ENCODE peak calls at places on chromosomes 11 and 22, in four cellular contexts. K is heart left ventricle, U is mucosa of descending colon, T is GM23248. R is an unnamed sample.

GRCh38 chr22:27913162-27913741 is 5.8 kb downstream of the PITPNB start:
- DNase-seq in K (no peak), U (no peak), T (no peak), R (no peak)

GRCh38 chr22:28316014-28316413 is 363.6 kb downstream of the TTC28 start:
- DNase-seq in U (no peak), K (no peak), T (no peak), R (no peak)

GRCh38 chr11:62646825-62647608 is 604 bp upstream of the GANAB start:
- DNase-seq in U (no peak), T (no peak), K (no peak), R (no peak)

GRCh38 chr11:106988151-106988806 is 30.0 kb downstream of the GUCY1A2 start:
- DNase-seq in U (no peak), T (peak; percentile 89), K (peak; percentile 19), R (no peak)

GRCh38 chr22:23718371-23719165 is 27.8 kb downstream of the RGL4 start:
- DNase-seq in K (no peak), T (no peak), U (no peak), R (no peak)

GRCh38 chr11:113014262-113014661 is 53.0 kb downstream of the NCAM1 start:
- DNase-seq in K (no peak), U (no peak), T (peak; percentile 4), R (no peak)

GRCh38 chr11:120064341-120064740 is 73.6 kb downstream of the TRIM29 start:
- DNase-seq in T (no peak), U (no peak), K (no peak), R (no peak)

GRCh38 chr22:35376728-35377472 is 4.0 kb upstream of the HMOX1 start:
- DNase-seq in T (peak; percentile 99), U (peak; percentile 96), K (peak; percentile 95), R (peak; percentile 94)

GRCh38 chr11:68411501-68411991 is 49.0 kb upstream of the PPP6R3 start:
- DNase-seq in U (peak; percentile 86), K (no peak), T (no peak), R (peak; percentile 88)

GRCh38 chr11:88629496-88629895 is 292.0 kb upstream of the CTSC start:
- DNase-seq in U (no peak), K (no peak), T (no peak), R (no peak)

GRCh38 chr11:126182787-126183445 is 28.5 kb downstream of the RPUSD4 start:
- DNase-seq in T (no peak), U (no peak), K (no peak), R (no peak)

GRCh38 chr11:110897035-110897434 is 184.8 kb upstream of the ARHGAP20 start:
- DNase-seq in K (no peak), U (no peak), T (peak; percentile 90), R (no peak)

GRCh38 chr11:1932681-1933080 is 13.2 kb downstream of the TNNT3 start:
- DNase-seq in T (no peak), U (no peak), K (peak; percentile 4), R (no peak)

GRCh38 chr11:124863137-124863825 is 2.0 kb upstream of the ROBO3 start:
- DNase-seq in T (peak; percentile 82), U (peak; percentile 30), K (no peak), R (no peak)